ENCODE peak calls at places on chromosomes 13 and 19, in ten cellular contexts. J is GF-D8; L is stimulated activated CD8-positive, alpha-beta memory T cell treated with anti-CD3 and anti-CD28 coated beads, Interleukin-2, amount 100 ng/mL, for 48 hours; O is astrocyte of the spinal cord; V is AG10803; M is breast epithelium; D is non-pigmented ciliary epithelial cell; E is germinal center; W is thoracic aorta; H is GM12865. B is an unnamed sample.

GRCh38 chr19:7978196-7978825 is 27.1 kb downstream of the ELAVL1 start:
- DNase-seq in M (no peak), E (no peak), W (no peak), J (no peak), O (no peak), H (no peak), L (no peak), D (no peak), V (no peak), B (no peak)

GRCh38 chr19:29714953-29715694 is at the start of gene C19orf12:
- DNase-seq in H (peak), W (no peak), J (no peak), L (peak), D (no peak), V (peak), M (no peak), O (peak), E (peak), B (peak)

GRCh38 chr13:58142952-58143351 is 511.4 kb downstream of the PCDH17 start:
- DNase-seq in M (no peak), E (no peak), W (no peak), V (no peak), D (no peak), H (no peak), O (no peak), L (no peak), J (no peak), B (no peak)

GRCh38 chr13:110403315-110403714 is 96.2 kb downstream of the COL4A2 start:
- DNase-seq in E (no peak), M (no peak), L (no peak), D (no peak), W (no peak), O (peak), H (no peak), J (no peak), V (peak), B (no peak)

GRCh38 chr13:33722216-33722900 is 95.6 kb upstream of the RFC3 start:
- DNase-seq in M (no peak), H (no peak), D (no peak), W (no peak), V (peak), E (no peak), J (no peak), L (no peak), O (peak), B (no peak)

GRCh38 chr13:39875583-39875982 is 220.1 kb downstream of the COG6 start:
- DNase-seq in J (no peak), W (no peak), E (no peak), D (no peak), V (peak), O (peak), M (no peak), L (no peak), H (no peak), B (no peak)

GRCh38 chr19:35959040-35959967 is 23.1 kb downstream of the LRFN3 start:
- DNase-seq in E (peak), L (peak), O (no peak), D (no peak), W (no peak), V (no peak), J (no peak), H (no peak), M (no peak), B (no peak)

GRCh38 chr13:67355791-67356190 is 125.7 kb upstream of the PCDH9 start:
- DNase-seq in V (no peak), W (no peak), M (no peak), D (no peak), O (no peak), E (no peak), H (no peak), J (no peak), L (no peak), B (no peak)

GRCh38 chr13:89883893-89884448 is 1463.5 kb upstream of the MIR17HG start:
- DNase-seq in V (no peak), M (no peak), E (no peak), H (no peak), D (no peak), W (no peak), J (no peak), L (no peak), O (no peak), B (no peak)

GRCh38 chr19:9751449-9751848 is 17.1 kb downstream of the ZNF846 start:
- DNase-seq in V (no peak), W (no peak), H (no peak), O (no peak), L (no peak), E (no peak), M (no peak), D (no peak), J (no peak), B (no peak)

GRCh38 chr13:61275740-61276139 is 139.9 kb downstream of the PCDH20 start:
- DNase-seq in V (no peak), D (no peak), O (no peak), L (no peak), J (no peak), E (no peak), W (no peak), M (no peak), H (no peak), B (no peak)

GRCh38 chr19:4066682-4067395 is at the start of gene ZBTB7A:
- DNase-seq in D (no peak), W (peak), J (peak), V (peak), E (peak), M (peak), L (no peak), O (peak), H (peak), B (peak)

GRCh38 chr19:42201489-42202289 is 15.8 kb downstream of the DEDD2 start:
- DNase-seq in M (no peak), V (no peak), H (peak), D (no peak), W (no peak), J (peak), O (no peak), L (peak), E (peak), B (no peak)

GRCh38 chr19:54674021-54674617 is 11.3 kb downstream of the LILRB4 start:
- DNase-seq in V (peak), O (no peak), E (peak), J (no peak), M (no peak), L (no peak), W (no peak), H (peak), D (no peak), B (peak)

GRCh38 chr13:102040812-102041211 is 361.0 kb downstream of the FGF14 start:
- DNase-seq in M (no peak), D (no peak), V (no peak), W (no peak), L (no peak), J (no peak), O (no peak), E (no peak), H (no peak), B (no peak)

GRCh38 chr19:5123646-5124045 is 154.7 kb downstream of the KDM4B start:
- DNase-seq in L (no peak), M (no peak), D (no peak), E (no peak), O (no peak), V (no peak), H (no peak), W (no peak), J (no peak), B (no peak)

GRCh38 chr13:107554355-107554905 is 660.9 kb downstream of the LIG4 start:
- DNase-seq in H (no peak), D (no peak), V (no peak), J (no peak), L (no peak), M (no peak), E (no peak), O (no peak), W (no peak), B (no peak)

GRCh38 chr13:100675660-100676129 is 1.1 kb upstream of the TMTC4 start:
- DNase-seq in V (no peak), E (no peak), L (no peak), H (no peak), O (no peak), D (no peak), W (no peak), J (no peak), M (no peak), B (no peak)

GRCh38 chr19:41354343-41354974 is 737 bp upstream of the TGFB1 start:
- DNase-seq in E (no peak), O (no peak), M (no peak), V (no peak), H (no peak), D (no peak), W (no peak), J (no peak), L (no peak), B (no peak)

GRCh38 chr19:57280913-57281425 is 684 bp downstream of the ZNF460 start:
- DNase-seq in W (no peak), O (no peak), M (no peak), V (no peak), L (no peak), J (no peak), D (no peak), H (peak), E (peak), B (peak)

GRCh38 chr13:30004204-30004603 is 153.8 kb upstream of the UBL3 start:
- DNase-seq in E (no peak), L (no peak), O (no peak), W (no peak), M (no peak), V (peak), H (no peak), J (no peak), D (no peak), B (no peak)

GRCh38 chr13:83508905-83509304 is 373.4 kb downstream of the SLITRK1 start:
- DNase-seq in J (no peak), L (no peak), D (no peak), W (no peak), V (no peak), M (no peak), H (no peak), O (no peak), E (no peak), B (no peak)

GRCh38 chr19:33724723-33725060 is 72.0 kb upstream of the KCTD15 start:
- DNase-seq in W (no peak), M (no peak), E (no peak), O (no peak), V (no peak), L (no peak), D (no peak), J (no peak), H (no peak), B (no peak)

GRCh38 chr19:4988770-4989251 is 19.9 kb downstream of the KDM4B start:
- DNase-seq in O (peak), W (peak), V (peak), E (no peak), M (no peak), L (no peak), D (no peak), J (no peak), H (no peak), B (no peak)

GRCh38 chr13:73765651-73766384 is 368.4 kb downstream of the KLF12 start:
- DNase-seq in V (peak), W (peak), O (peak), D (peak), M (peak), L (peak), E (no peak), H (peak), J (peak), B (peak)

B was measured in erythroblast.